ENCODE peak calls at places on chromosomes 2 and 18, in seven cellular contexts. T, K, P, I, W, C and Z are unnamed samples.

GRCh38 chr2:9004338-9005204 is 1.1 kb upstream of the MBOAT2 start:
- DNase-seq in T (no peak), K (peak), P (peak), I (no peak), W (no peak), C (no peak), Z (no peak)

GRCh38 chr18:26747131-26747475 is 118.4 kb downstream of the AQP4 start:
- DNase-seq in T (no peak), K (peak), P (no peak), I (no peak), W (no peak), C (no peak), Z (no peak)

GRCh38 chr18:54964741-54965140 is 5.5 kb upstream of the CCDC68 start:
- DNase-seq in T (no peak), K (peak), P (peak), I (no peak), W (no peak), C (no peak), Z (no peak)

GRCh38 chr2:64945973-64946736 is 43.0 kb upstream of the SLC1A4 start:
- DNase-seq in T (no peak), K (peak), P (peak), I (no peak), W (no peak), C (no peak), Z (peak)

GRCh38 chr2:224016963-224017362 is 22.1 kb downstream of the SERPINE2 start:
- DNase-seq in T (no peak), K (no peak), P (no peak), I (no peak), W (no peak), C (no peak), Z (no peak)

GRCh38 chr2:226247289-226248275 is 552.0 kb downstream of the IRS1 start:
- DNase-seq in T (no peak), K (peak), P (peak), I (no peak), W (no peak), C (no peak), Z (no peak)

GRCh38 chr18:35158728-35159443 is 81.9 kb upstream of the ZNF397 start:
- DNase-seq in T (no peak), K (no peak), P (no peak), I (no peak), W (no peak), C (no peak), Z (no peak)

GRCh38 chr18:44599409-44599808 is 81.3 kb upstream of the SETBP1 start:
- DNase-seq in T (no peak), K (no peak), P (peak), I (peak), W (peak), C (peak), Z (no peak)

GRCh38 chr18:26434887-26435286 is 113.5 kb downstream of the KCTD1 start:
- DNase-seq in T (no peak), K (peak), P (no peak), I (no peak), W (no peak), C (no peak), Z (no peak)

GRCh38 chr2:130810490-130810889 is 26.2 kb upstream of the ARHGEF4 start:
- DNase-seq in T (no peak), K (no peak), P (no peak), I (no peak), W (no peak), C (no peak), Z (no peak)
- TF ChIP-seq CTCF in T (no peak), K (no peak), P (no peak), I (no peak), W (no peak), C (no peak), Z (no peak)

DNA sequence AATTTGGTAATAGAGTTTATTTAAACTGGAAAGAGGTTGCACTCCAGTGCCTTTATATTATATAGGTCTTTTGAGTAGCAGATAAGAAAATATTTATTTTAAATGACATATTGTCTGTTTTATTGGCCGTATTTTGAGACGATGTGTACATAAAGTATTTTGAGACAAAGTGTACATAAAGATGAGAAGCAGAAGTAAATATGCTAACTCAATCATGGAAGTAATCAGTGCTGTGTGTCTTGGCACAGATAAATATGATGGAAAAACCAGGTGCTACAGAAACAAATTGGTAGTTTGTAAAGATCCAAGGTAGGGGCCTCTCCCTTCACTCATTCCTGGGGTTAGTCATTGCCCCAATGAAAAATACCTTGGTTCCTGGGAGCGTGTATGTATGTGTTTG is 382.9 kb downstream of the DSEL start:
- DNase-seq in T (no peak), K (no peak), P (no peak), I (no peak), W (no peak), C (no peak), Z (no peak)
- TF ChIP-seq CTCF in T (no peak), K (no peak), P (no peak), I (no peak), W (no peak), C (no peak), Z (no peak)

GRCh38 chr2:176554107-176555048 is 285.1 kb downstream of the MTX2 start:
- DNase-seq in T (no peak), K (peak), P (peak), I (peak), W (no peak), C (peak), Z (peak)

GRCh38 chr2:176555112-176555511 is 285.9 kb downstream of the MTX2 start:
- DNase-seq in T (no peak), K (no peak), P (no peak), I (no peak), W (no peak), C (no peak), Z (no peak)

GRCh38 chr2:176552456-176553135 is 283.4 kb downstream of the MTX2 start:
- DNase-seq in T (no peak), K (peak), P (peak), I (no peak), W (no peak), C (no peak), Z (no peak)

GRCh38 chr2:176555781-176556180 is 286.5 kb downstream of the MTX2 start:
- DNase-seq in T (no peak), K (no peak), P (no peak), I (no peak), W (peak), C (peak), Z (no peak)

GRCh38 chr2:176553685-176554106 is 284.5 kb downstream of the MTX2 start:
- DNase-seq in T (peak), K (peak), P (peak), I (peak), W (peak), C (peak), Z (peak)
- TF ChIP-seq CTCF in T (peak), K (no peak), P (no peak), I (peak), W (no peak), C (no peak), Z (no peak)

GRCh38 chr2:222315443-222316121 is 16.8 kb upstream of the PAX3 start:
- DNase-seq in T (no peak), K (no peak), P (no peak), I (no peak), W (no peak), C (no peak), Z (peak)
- TF ChIP-seq CTCF in T (no peak), K (no peak), P (no peak), I (no peak), W (peak), C (no peak), Z (peak)

GRCh38 chr2:211132046-211132445 is 575.6 kb downstream of the CPS1 start:
- DNase-seq in T (no peak), K (no peak), P (peak), I (no peak), W (no peak), C (no peak), Z (no peak)
- TF ChIP-seq CTCF in T (no peak), K (no peak), P (no peak), I (no peak), W (no peak), C (no peak), Z (no peak)